ENCODE peak calls at places on chromosome 14, in four cellular contexts. One of them, this sample, is unnamed.

GRCh38 chr14:96270565-96271420 is 14.8 kb downstream of the BDKRB1 start:
- DNase-seq in mesenchymal stem cell: no peak
- DNase-seq in neuronal stem cell: no peak
- DNase-seq in IMR-90: peak
- DNase-seq in this sample: no peak

GRCh38 chr14:70955543-70956480 is 48.6 kb downstream of the PCNX1 start:
- DNase-seq in IMR-90: peak
- DNase-seq in neuronal stem cell: no peak
- DNase-seq in mesenchymal stem cell: peak
- DNase-seq in this sample: no peak

GRCh38 chr14:46499521-46499920 is 152.1 kb downstream of the RPL10L start:
- DNase-seq in IMR-90: no peak
- DNase-seq in neuronal stem cell: no peak
- DNase-seq in mesenchymal stem cell: no peak
- DNase-seq in this sample: no peak

GRCh38 chr14:73988065-73988464 is 31.0 kb downstream of the ENTPD5 start:
- DNase-seq in mesenchymal stem cell: no peak
- DNase-seq in neuronal stem cell: no peak
- DNase-seq in IMR-90: no peak
- DNase-seq in this sample: no peak

GRCh38 chr14:104393898-104394605 is 185.5 kb upstream of the C14orf180 start:
- DNase-seq in neuronal stem cell: no peak
- DNase-seq in IMR-90: no peak
- DNase-seq in mesenchymal stem cell: no peak
- DNase-seq in this sample: no peak

GRCh38 chr14:64196026-64196425 is 98.1 kb downstream of the ESR2 start:
- DNase-seq in IMR-90: no peak
- DNase-seq in mesenchymal stem cell: no peak
- DNase-seq in neuronal stem cell: no peak
- DNase-seq in this sample: no peak

GRCh38 chr14:22563987-22564386 is 25.0 kb downstream of the DAD1 start:
- DNase-seq in neuronal stem cell: no peak
- DNase-seq in mesenchymal stem cell: no peak
- DNase-seq in IMR-90: no peak
- DNase-seq in this sample: peak

GRCh38 chr14:82075566-82075965 is 541.9 kb upstream of the SEL1L start:
- DNase-seq in IMR-90: no peak
- DNase-seq in neuronal stem cell: peak
- DNase-seq in mesenchymal stem cell: no peak
- DNase-seq in this sample: peak

GRCh38 chr14:50321009-50321660 is 9.0 kb downstream of the DMAC2L start:
- DNase-seq in mesenchymal stem cell: peak
- DNase-seq in neuronal stem cell: no peak
- DNase-seq in IMR-90: peak
- DNase-seq in this sample: peak

GRCh38 chr14:29927596-29928341 is at the start of gene PRKD1:
- DNase-seq in mesenchymal stem cell: peak
- DNase-seq in IMR-90: peak
- DNase-seq in neuronal stem cell: peak
- DNase-seq in this sample: peak

GRCh38 chr14:37434867-37435266 is 160.2 kb downstream of the FOXA1 start:
- DNase-seq in mesenchymal stem cell: no peak
- DNase-seq in neuronal stem cell: no peak
- DNase-seq in IMR-90: no peak
- DNase-seq in this sample: no peak

GRCh38 chr14:33567003-33567735 is 383.7 kb downstream of the EGLN3 start:
- DNase-seq in mesenchymal stem cell: no peak
- DNase-seq in neuronal stem cell: no peak
- DNase-seq in IMR-90: no peak
- DNase-seq in this sample: peak

GRCh38 chr14:21103165-21103709 is 2.4 kb downstream of the TMEM253 start:
- DNase-seq in neuronal stem cell: no peak
- DNase-seq in IMR-90: no peak
- DNase-seq in mesenchymal stem cell: no peak
- DNase-seq in this sample: no peak

GRCh38 chr14:32426596-32427408 is 97.7 kb downstream of the AKAP6 start:
- DNase-seq in neuronal stem cell: no peak
- DNase-seq in mesenchymal stem cell: peak
- DNase-seq in IMR-90: no peak
- DNase-seq in this sample: no peak

GRCh38 chr14:76727403-76727802 is 33.9 kb upstream of the VASH1 start:
- DNase-seq in mesenchymal stem cell: no peak
- DNase-seq in IMR-90: no peak
- DNase-seq in neuronal stem cell: no peak
- DNase-seq in this sample: no peak

GRCh38 chr14:34718750-34719304 is 4.4 kb upstream of the CFL2 start:
- DNase-seq in mesenchymal stem cell: peak
- DNase-seq in neuronal stem cell: no peak
- DNase-seq in IMR-90: peak
- DNase-seq in this sample: no peak

GRCh38 chr14:67335781-67336180 is 23.8 kb downstream of the ATP6V1D start:
- DNase-seq in mesenchymal stem cell: peak
- DNase-seq in IMR-90: peak
- DNase-seq in neuronal stem cell: no peak
- DNase-seq in this sample: no peak

GRCh38 chr14:83147006-83147405 is 1613.4 kb upstream of the SEL1L start:
- DNase-seq in IMR-90: peak
- DNase-seq in neuronal stem cell: no peak
- DNase-seq in mesenchymal stem cell: no peak
- DNase-seq in this sample: no peak

GRCh38 chr14:63478024-63478423 is 65.2 kb downstream of the PPP2R5E start:
- DNase-seq in mesenchymal stem cell: no peak
- DNase-seq in neuronal stem cell: no peak
- DNase-seq in IMR-90: no peak
- DNase-seq in this sample: no peak

GRCh38 chr14:72603639-72604038 is 290.3 kb downstream of the DPF3 start:
- DNase-seq in neuronal stem cell: no peak
- DNase-seq in IMR-90: no peak
- DNase-seq in mesenchymal stem cell: no peak
- DNase-seq in this sample: no peak

DNA sequence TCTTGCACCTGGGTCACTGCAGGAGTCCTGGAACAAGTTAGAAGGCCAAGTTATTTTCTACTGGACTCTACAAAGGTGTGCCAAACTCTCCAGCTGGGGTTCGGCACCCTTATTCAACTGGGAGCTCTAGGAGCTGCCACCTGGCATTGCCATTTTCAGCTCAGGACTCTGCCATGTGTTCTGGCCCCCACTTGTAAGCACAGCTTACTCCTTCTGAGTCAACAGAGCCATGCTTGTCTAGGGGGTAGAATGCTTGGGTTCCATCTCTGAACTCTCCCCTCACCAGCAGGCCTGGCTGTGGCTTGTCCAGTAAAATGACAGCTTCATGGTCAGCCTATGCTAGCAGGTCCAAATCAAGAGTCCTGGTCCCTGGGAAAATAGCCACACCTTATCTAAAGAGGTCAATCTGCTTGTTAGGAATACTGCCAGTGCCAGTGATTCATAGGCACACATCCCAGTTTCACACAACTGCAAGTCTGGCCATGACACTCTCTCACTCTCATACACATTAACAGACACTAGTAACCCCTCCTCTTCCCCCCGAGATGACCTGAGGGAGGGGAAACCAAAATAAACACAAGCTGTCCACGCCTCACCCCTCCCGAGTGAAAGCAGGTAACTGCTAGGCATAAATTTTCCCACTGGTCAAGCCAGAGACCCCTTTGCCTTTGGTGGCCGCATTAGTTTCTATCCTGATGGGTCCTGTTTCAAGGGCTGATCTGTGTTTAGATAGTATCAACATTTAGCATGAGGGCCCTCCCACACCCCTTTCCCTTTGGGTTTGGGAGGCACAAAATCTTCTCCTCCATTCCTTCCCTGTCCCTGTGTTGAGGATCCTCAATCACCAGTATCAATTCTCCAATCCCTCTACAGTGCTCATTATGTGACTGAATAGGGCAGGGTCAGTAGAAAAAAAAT is 182.3 kb upstream of the GZMB start:
- DNase-seq in neuronal stem cell: no peak
- DNase-seq in mesenchymal stem cell: no peak
- DNase-seq in IMR-90: peak
- DNase-seq in this sample: no peak
- H2BK5ac ChIP-seq in neuronal stem cell: no peak
- H2BK5ac ChIP-seq in mesenchymal stem cell: no peak
- H2BK5ac ChIP-seq in IMR-90: no peak
- H2BK5ac ChIP-seq in this sample: no peak

GRCh38 chr14:59871166-59871495 is 555 bp upstream of the RTN1 start:
- DNase-seq in IMR-90: no peak
- DNase-seq in neuronal stem cell: no peak
- DNase-seq in mesenchymal stem cell: no peak
- DNase-seq in this sample: no peak
- H3K4me2 ChIP-seq in IMR-90: peak
- H3K4me2 ChIP-seq in neuronal stem cell: peak
- H3K4me2 ChIP-seq in mesenchymal stem cell: peak
- H3K4me2 ChIP-seq in this sample: peak

DNA sequence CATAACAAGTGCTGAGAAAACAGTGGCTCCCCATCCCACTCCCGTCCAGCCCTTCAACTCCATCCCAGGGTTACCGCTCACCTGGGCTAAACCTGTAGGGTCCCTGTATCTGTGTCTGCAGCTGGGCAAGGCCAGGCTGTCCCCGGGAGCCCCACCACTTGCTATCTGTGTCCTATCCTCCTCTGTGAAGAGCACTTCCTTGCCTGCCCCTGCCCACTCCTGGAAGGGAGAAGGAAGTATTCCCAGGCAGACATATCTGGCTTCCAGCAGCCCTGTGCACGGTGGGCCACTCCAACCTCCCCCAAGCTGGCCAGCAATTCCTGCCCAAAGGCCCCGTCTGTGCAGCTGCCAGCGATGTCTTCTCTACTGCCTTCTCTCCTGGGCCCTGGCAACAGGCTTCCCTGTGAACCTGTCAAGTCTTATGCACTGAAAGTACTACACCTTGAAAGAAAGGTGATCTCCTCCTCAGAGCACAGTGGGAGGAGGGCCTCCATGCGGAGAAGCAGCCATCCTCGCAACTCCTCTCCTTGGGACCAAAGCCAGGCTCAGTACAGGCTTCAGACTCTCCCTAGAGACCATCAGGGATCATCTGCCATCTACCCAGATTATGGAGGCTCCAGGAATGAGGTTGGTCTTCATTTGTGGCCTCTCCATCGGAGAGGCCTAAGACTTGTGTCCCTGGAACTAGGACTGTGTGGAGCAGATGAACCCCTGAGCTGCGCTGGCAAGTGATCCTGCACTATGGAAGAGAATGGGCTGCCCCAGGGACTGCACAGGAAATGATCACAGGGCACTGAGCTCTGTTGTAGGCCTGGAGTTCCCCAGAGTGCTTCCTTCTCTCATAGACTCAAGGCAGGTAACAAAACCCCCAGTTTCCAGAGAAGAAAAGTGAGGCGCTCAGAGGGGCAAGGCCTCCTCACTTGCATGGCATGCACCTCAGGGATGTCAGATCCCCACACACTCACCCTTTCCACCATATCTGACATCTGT is 663.6 kb downstream of the BCL11B start:
- DNase-seq in neuronal stem cell: no peak
- DNase-seq in mesenchymal stem cell: no peak
- DNase-seq in IMR-90: no peak
- DNase-seq in this sample: no peak
- H2BK120ac ChIP-seq in neuronal stem cell: no peak
- H2BK120ac ChIP-seq in mesenchymal stem cell: no peak
- H2BK120ac ChIP-seq in IMR-90: no peak
- H2BK120ac ChIP-seq in this sample: no peak

GRCh38 chr14:90552465-90553297 is 155.9 kb downstream of the CALM1 start:
- DNase-seq in IMR-90: no peak
- DNase-seq in neuronal stem cell: no peak
- DNase-seq in mesenchymal stem cell: no peak
- DNase-seq in this sample: no peak
- H2BK5ac ChIP-seq in IMR-90: no peak
- H2BK5ac ChIP-seq in neuronal stem cell: peak
- H2BK5ac ChIP-seq in mesenchymal stem cell: no peak
- H2BK5ac ChIP-seq in this sample: no peak

DNA sequence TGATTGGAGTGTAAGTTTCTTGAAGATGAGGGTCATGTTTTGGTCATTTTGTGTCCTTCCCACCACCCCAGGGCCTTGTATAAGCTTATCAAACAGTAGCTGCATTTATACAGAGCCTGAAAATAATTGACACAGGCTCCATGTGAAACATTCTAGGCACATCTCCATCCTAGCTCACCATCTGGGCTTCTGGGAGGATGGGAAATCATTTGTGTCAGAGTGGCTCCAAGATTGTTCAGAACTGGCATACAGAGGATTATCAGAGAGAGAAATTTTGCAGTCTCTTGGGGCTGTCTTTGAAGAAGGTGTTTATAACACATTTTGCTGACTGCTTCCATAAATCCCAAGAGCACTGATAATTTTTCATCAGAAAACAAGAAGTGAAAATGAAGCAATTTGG is 150.9 kb downstream of the DACT1 start:
- DNase-seq in neuronal stem cell: no peak
- DNase-seq in IMR-90: no peak
- DNase-seq in mesenchymal stem cell: no peak
- DNase-seq in this sample: no peak
- H3K4me2 ChIP-seq in neuronal stem cell: no peak
- H3K4me2 ChIP-seq in IMR-90: no peak
- H3K4me2 ChIP-seq in mesenchymal stem cell: no peak
- H3K4me2 ChIP-seq in this sample: no peak

GRCh38 chr14:26414933-26415332 is 182.9 kb downstream of the NOVA1 start:
- DNase-seq in neuronal stem cell: no peak
- DNase-seq in IMR-90: no peak
- DNase-seq in mesenchymal stem cell: no peak
- DNase-seq in this sample: no peak
- H2BK120ac ChIP-seq in neuronal stem cell: no peak
- H2BK120ac ChIP-seq in IMR-90: no peak
- H2BK120ac ChIP-seq in mesenchymal stem cell: no peak
- H2BK120ac ChIP-seq in this sample: no peak

DNA sequence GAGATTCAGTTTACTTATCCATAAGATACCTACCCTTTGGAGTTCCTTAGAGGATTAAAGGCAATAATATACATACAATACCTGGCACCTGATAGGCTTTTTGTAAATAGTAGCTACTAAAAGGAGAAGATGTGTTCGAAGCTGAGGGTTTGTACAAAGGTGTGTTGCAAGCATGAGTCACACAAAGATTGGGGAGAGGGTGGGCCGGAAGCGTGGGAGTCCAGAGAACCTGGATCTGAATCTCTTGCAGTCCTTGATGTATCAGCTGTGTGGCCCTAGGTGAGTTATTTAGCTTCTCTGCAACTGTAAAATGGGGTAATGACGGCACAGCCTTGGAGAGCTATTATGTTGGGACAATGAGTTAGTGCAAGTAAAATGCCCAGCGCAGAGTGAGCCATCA is 61.6 kb upstream of the PSMC1 start:
- DNase-seq in IMR-90: no peak
- DNase-seq in mesenchymal stem cell: no peak
- DNase-seq in neuronal stem cell: no peak
- DNase-seq in this sample: no peak
- H2BK5ac ChIP-seq in IMR-90: no peak
- H2BK5ac ChIP-seq in mesenchymal stem cell: no peak
- H2BK5ac ChIP-seq in neuronal stem cell: no peak
- H2BK5ac ChIP-seq in this sample: no peak

GRCh38 chr14:60515696-60516284 is 6.8 kb downstream of the SIX6 start:
- DNase-seq in mesenchymal stem cell: no peak
- DNase-seq in neuronal stem cell: peak
- DNase-seq in IMR-90: no peak
- DNase-seq in this sample: no peak
- H3K4me2 ChIP-seq in mesenchymal stem cell: peak
- H3K4me2 ChIP-seq in neuronal stem cell: peak
- H3K4me2 ChIP-seq in IMR-90: no peak
- H3K4me2 ChIP-seq in this sample: peak